ENCODE peak calls at places on chromosomes 7 and 10, in six cellular contexts. S is HepG2, X is H1, R is K562, H is HCT116, T is GM12878. B is an unnamed sample.

GRCh38 chr7:127287133-127287532 is 34.4 kb upstream of the GRM8 start:
- DNase-seq in X (no peak), H (no peak), T (no peak), S (no peak), R (no peak), B (no peak)

GRCh38 chr7:93921607-93922446 is at the start of gene GNG11:
- DNase-seq in S (no peak), H (no peak), T (no peak), X (peak), R (no peak), B (peak)

GRCh38 chr7:84484502-84485079 is 290.0 kb upstream of the SEMA3A start:
- DNase-seq in T (no peak), R (no peak), X (no peak), H (no peak), S (no peak), B (peak)

GRCh38 chr7:158018061-158018796 is 569.4 kb downstream of the PTPRN2 start:
- DNase-seq in S (no peak), R (no peak), T (no peak), H (no peak), X (peak), B (no peak)

GRCh38 chr7:107150375-107151073 is 18.3 kb upstream of the HBP1 start:
- DNase-seq in H (peak), S (peak), X (peak), R (peak), T (no peak), B (no peak)

GRCh38 chr10:17109475-17110207 is 20.0 kb downstream of the CUBN start:
- DNase-seq in T (no peak), X (no peak), R (no peak), H (peak), S (no peak), B (no peak)

GRCh38 chr7:148987751-148988512 is 40.4 kb downstream of the PDIA4 start:
- DNase-seq in S (no peak), H (no peak), R (peak), X (no peak), T (no peak), B (peak)

GRCh38 chr7:77199008-77199966 is at the start of gene FGL2:
- DNase-seq in R (no peak), X (peak), H (no peak), S (no peak), T (no peak), B (no peak)

GRCh38 chr7:107045195-107045960 is 873 bp downstream of the PRKAR2B start:
- DNase-seq in H (no peak), S (no peak), T (no peak), R (no peak), X (no peak), B (no peak)

GRCh38 chr7:11341285-11341944 is 367.7 kb downstream of the PHF14 start:
- DNase-seq in X (no peak), T (no peak), H (peak), S (no peak), R (no peak), B (peak)

GRCh38 chr7:3897430-3898385 is 596.7 kb downstream of the SDK1 start:
- DNase-seq in R (peak), H (peak), S (peak), T (no peak), X (no peak), B (peak)

GRCh38 chr7:128259131-128260056 is 18.3 kb downstream of the LEP start:
- DNase-seq in H (peak), R (no peak), S (no peak), X (no peak), T (no peak), B (peak)

GRCh38 chr7:128380807-128381130 is 19.3 kb upstream of the PRRT4 start:
- DNase-seq in T (no peak), X (no peak), H (no peak), S (no peak), R (no peak), B (no peak)

GRCh38 chr10:15897282-15897681 is 37.0 kb upstream of the MINDY3 start:
- DNase-seq in T (no peak), S (no peak), X (no peak), R (no peak), H (no peak), B (no peak)

GRCh38 chr10:63068246-63068645 is 64.9 kb upstream of the NRBF2 start:
- DNase-seq in R (no peak), H (no peak), S (no peak), T (no peak), X (no peak), B (no peak)

GRCh38 chr10:62050941-62051433 is 149.5 kb downstream of the ARID5B start:
- DNase-seq in S (peak), R (peak), H (peak), T (peak), X (no peak), B (no peak)

GRCh38 chr7:149854611-149855367 is 16.6 kb downstream of the ZNF862 start:
- DNase-seq in R (no peak), X (peak), H (peak), T (no peak), S (peak), B (peak)

GRCh38 chr7:39300276-39300675 is 265.9 kb upstream of the YAE1 start:
- DNase-seq in H (no peak), X (no peak), S (no peak), T (no peak), R (no peak), B (no peak)

GRCh38 chr10:62584216-62584615 is 210.0 kb downstream of the ZNF365 start:
- DNase-seq in R (no peak), X (no peak), T (no peak), H (no peak), S (no peak), B (no peak)

GRCh38 chr7:156578978-156579430 is 61.6 kb upstream of the RNF32 start:
- DNase-seq in R (no peak), S (no peak), T (no peak), H (no peak), X (no peak), B (no peak)

GRCh38 chr10:62880162-62880561 is 64.0 kb upstream of the EGR2 start:
- DNase-seq in T (no peak), X (no peak), S (no peak), H (no peak), R (no peak), B (no peak)

GRCh38 chr7:1961776-1962276 is 270.9 kb downstream of the MAD1L1 start:
- DNase-seq in X (no peak), H (peak), R (no peak), T (peak), S (no peak), B (no peak)

GRCh38 chr10:122152544-122152943 is 118.6 kb upstream of the BTBD16 start:
- DNase-seq in X (no peak), S (no peak), H (no peak), T (no peak), R (no peak), B (no peak)

GRCh38 chr10:107013258-107014001 is 151.1 kb downstream of the SORCS1 start:
- DNase-seq in S (no peak), R (no peak), H (no peak), X (no peak), T (no peak), B (no peak)

DNA sequence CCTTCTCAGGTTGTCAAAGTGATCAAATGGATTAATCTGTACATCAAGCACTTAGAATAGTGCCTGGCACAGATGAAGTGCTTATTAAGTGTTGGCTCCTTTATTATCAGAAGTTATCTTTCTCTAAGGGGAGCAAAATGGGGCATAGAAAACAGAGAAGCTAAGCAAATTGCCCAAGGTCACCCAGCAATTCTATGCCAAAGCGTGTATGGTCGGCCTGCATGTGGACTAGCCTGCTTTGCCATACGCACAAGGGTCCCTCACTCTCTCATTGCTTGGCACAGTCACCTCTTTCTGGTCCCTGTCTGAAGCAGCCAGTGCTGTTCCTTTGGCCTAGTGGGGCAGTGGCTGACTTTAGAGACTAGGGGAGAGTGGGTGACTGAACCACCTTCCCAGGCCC is 45.3 kb downstream of the CDH23 start:
- DNase-seq in R (no peak), H (no peak), S (no peak), X (no peak), T (no peak), B (no peak)
- TF ChIP-seq JUND in R (no peak), H (no peak), S (no peak), X (no peak), T (no peak), B (no peak)

DNA sequence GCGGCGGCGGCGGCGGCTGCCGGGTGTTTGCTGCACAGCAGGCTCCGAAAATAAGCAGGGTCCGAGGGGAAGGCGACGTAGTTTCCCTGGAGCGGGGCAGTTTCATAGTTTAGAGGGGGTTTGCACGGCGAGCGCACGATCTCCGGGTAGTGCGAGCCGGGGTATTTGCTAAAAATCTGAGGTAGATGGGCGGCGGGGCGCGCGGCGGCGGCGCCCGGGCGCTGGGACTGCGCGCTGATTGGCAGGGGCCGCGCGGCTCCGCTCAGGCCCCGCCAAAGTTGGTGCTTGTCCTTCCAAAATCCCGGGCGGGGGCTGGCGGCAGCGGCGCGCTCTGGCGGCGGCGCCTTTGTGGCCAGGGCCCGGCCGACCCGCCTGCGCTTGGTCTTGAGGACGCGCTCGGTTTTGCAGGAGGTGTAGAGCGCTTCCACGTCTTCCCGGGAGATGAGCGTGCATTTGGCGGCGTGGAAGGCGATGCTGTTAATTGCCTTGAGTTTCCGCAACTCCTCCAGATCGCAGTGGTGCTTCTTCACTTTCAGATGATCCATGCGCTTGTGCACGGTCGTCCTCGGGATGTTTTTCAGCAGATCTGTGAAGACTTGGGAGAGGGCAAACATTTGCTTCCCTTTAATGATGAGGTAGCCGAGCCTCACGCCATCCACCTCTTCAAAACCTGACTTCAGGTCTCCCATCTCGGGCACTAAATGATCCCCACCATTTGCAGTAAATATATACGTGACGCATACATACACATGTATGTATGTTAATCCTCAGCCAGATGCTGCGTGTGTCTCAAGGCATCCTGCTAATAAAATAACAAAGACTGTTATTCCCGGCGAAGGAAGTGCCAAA is 8.1 kb downstream of the SKIDA1 start:
- DNase-seq in T (no peak), R (peak), H (no peak), X (peak), S (no peak), B (no peak)
- TF ChIP-seq JUND in T (no peak), R (no peak), H (no peak), X (no peak), S (no peak), B (no peak)

GRCh38 chr10:6660460-6660859 is 80.4 kb upstream of the PRKCQ start:
- DNase-seq in T (no peak), X (no peak), S (no peak), R (no peak), H (no peak), B (no peak)

GRCh38 chr10:6657669-6658068 is 77.6 kb upstream of the PRKCQ start:
- DNase-seq in S (no peak), R (no peak), X (no peak), T (no peak), H (no peak), B (no peak)

GRCh38 chr10:6659451-6659850 is 79.4 kb upstream of the PRKCQ start:
- DNase-seq in R (no peak), H (no peak), T (no peak), X (no peak), S (no peak), B (no peak)
- TF ChIP-seq JUND in R (no peak), H (no peak), T (no peak), X (no peak), S (no peak), B (no peak)

DNA sequence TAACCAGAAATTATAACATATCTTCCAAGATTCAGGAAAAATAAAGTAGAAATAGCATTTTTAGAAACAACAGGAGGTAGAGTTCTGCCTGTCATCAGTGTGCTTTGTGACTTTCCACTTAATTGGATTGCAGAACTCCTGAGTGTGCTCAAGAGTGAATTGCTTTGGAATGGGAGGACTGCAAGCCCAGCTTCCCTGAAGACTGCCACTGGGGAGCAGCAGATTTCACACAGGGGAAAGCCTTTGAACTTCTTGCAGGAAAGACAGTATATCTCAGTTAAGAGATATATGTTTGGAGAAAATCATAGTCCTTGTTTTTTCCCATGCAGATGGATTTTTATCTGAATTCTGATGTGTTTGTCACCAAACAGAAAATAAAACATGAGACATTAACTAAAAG is 124.5 kb downstream of the TMEM168 start:
- DNase-seq in R (no peak), S (no peak), H (no peak), T (no peak), X (no peak), B (peak)
- TF ChIP-seq JUND in R (no peak), S (no peak), H (no peak), T (no peak), X (no peak), B (no peak)

GRCh38 chr10:55426138-55426537 is 625.1 kb upstream of the PCDH15 start:
- DNase-seq in H (no peak), X (no peak), S (no peak), T (no peak), R (no peak), B (no peak)
- TF ChIP-seq JUND in H (no peak), X (no peak), S (no peak), T (no peak), R (no peak), B (no peak)